ENCODE peak calls at places on chromosomes 7 and 10, in five cellular contexts. J is cardiac muscle cell, U is upper lobe of right lung, C is H9, L is transverse colon. O is an unnamed sample.

GRCh38 chr10:35780970-35781642 is 139.0 kb upstream of the FZD8 start:
- DNase-seq in J (peak; percentile 13), C (no peak), L (no peak), U (no peak), O (no peak)

GRCh38 chr7:24851791-24852190 is 94.5 kb upstream of the GSDME start:
- DNase-seq in J (no peak), L (no peak), C (no peak), U (no peak), O (no peak)

GRCh38 chr10:49521062-49521461 is 17.9 kb downstream of the ERCC6 start:
- DNase-seq in C (no peak), L (no peak), U (no peak), J (no peak), O (no peak)

GRCh38 chr10:123134058-123134914 is 1.5 kb upstream of the HMX3 start:
- DNase-seq in J (no peak), C (no peak), U (no peak), L (no peak), O (no peak)

GRCh38 chr7:43856316-43856715 is 13.0 kb downstream of the MRPS24 start:
- DNase-seq in L (no peak), U (no peak), C (no peak), J (no peak), O (no peak)

GRCh38 chr7:18133921-18134320 is 106.3 kb upstream of the PRPS1L1 start:
- DNase-seq in C (no peak), U (no peak), L (no peak), J (no peak), O (no peak)

GRCh38 chr7:113338297-113338696 is 219.9 kb upstream of the SMIM30 start:
- DNase-seq in U (no peak), L (no peak), C (no peak), J (no peak), O (no peak)

GRCh38 chr10:97321032-97321806 is 2.1 kb downstream of the FRAT1 start:
- DNase-seq in U (peak; percentile 73), J (no peak), C (peak; percentile 64), L (peak; percentile 49), O (no peak)

GRCh38 chr7:112503361-112504023 is 22.7 kb downstream of the LSMEM1 start:
- DNase-seq in J (no peak), C (no peak), U (no peak), L (no peak), O (no peak)

GRCh38 chr10:63703740-63704345 is 182.6 kb downstream of the REEP3 start:
- DNase-seq in L (no peak), J (no peak), U (no peak), C (no peak), O (no peak)

GRCh38 chr10:123863721-123864432 is 27.7 kb downstream of the CPXM2 start:
- DNase-seq in C (peak; percentile 76), J (no peak), U (no peak), L (no peak), O (no peak)

GRCh38 chr7:105721571-105722104 is 140.3 kb upstream of the EFCAB10 start:
- DNase-seq in U (no peak), J (no peak), L (no peak), C (peak; percentile 43), O (no peak)

GRCh38 chr7:5780801-5781496 is 514 bp downstream of the RNF216 start:
- DNase-seq in C (peak; percentile 37), U (peak; percentile 82), L (peak; percentile 39), J (peak; percentile 36), O (peak; percentile 76)

GRCh38 chr10:88731296-88731695 is 25.2 kb downstream of the LIPK start:
- DNase-seq in J (peak; percentile 4), U (peak; percentile 75), L (peak; percentile 46), C (peak; percentile 39), O (no peak)

GRCh38 chr10:2887391-2888070 is 179.8 kb upstream of the PFKP start:
- DNase-seq in U (no peak), C (no peak), J (no peak), L (no peak), O (no peak)

GRCh38 chr10:5840314-5841307 is 27.4 kb upstream of the GDI2 start:
- DNase-seq in L (peak; percentile 28), C (no peak), J (peak; percentile 78), U (no peak), O (peak; percentile 71)

GRCh38 chr7:150405584-150406310 is 26.6 kb downstream of the ZNF775 start:
- DNase-seq in L (peak; percentile 51), U (no peak), C (peak; percentile 64), J (no peak), O (peak; percentile 71)

GRCh38 chr10:51244739-51245138 is 170.5 kb downstream of the PRKG1 start:
- DNase-seq in C (no peak), L (no peak), J (peak; percentile 95), U (no peak), O (no peak)

GRCh38 chr7:111374027-111374426 is 188.3 kb downstream of the IMMP2L start:
- DNase-seq in L (no peak), C (no peak), U (no peak), J (no peak), O (no peak)

DNA sequence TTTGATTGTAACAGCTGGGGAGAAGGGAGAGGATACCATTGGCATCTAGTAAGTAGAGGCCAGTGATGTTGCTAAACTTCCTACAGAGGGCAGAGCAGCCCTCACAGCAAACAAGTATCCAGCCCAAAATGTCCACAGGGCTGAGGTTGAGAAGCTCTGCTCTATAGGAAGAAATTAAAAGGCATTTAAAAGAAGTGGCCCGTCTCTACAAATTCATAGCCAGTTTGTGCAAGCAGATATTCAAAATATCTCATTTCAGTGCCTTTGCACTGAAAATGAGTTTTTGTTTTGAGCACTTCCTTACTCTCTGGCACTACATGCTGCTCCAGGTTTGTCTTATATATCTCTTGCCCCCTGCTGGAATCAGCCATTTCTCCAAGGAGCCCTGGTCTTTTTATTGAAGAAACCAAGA is 330.0 kb downstream of the BBS9 start:
- DNase-seq in U (no peak), J (peak; percentile 80), C (peak; percentile 47), L (no peak), O (no peak)
- TF ChIP-seq CTCF in U (peak; percentile 44), J (peak; percentile 71), C (peak; percentile 78), L (peak; percentile 21), O (no peak)

DNA sequence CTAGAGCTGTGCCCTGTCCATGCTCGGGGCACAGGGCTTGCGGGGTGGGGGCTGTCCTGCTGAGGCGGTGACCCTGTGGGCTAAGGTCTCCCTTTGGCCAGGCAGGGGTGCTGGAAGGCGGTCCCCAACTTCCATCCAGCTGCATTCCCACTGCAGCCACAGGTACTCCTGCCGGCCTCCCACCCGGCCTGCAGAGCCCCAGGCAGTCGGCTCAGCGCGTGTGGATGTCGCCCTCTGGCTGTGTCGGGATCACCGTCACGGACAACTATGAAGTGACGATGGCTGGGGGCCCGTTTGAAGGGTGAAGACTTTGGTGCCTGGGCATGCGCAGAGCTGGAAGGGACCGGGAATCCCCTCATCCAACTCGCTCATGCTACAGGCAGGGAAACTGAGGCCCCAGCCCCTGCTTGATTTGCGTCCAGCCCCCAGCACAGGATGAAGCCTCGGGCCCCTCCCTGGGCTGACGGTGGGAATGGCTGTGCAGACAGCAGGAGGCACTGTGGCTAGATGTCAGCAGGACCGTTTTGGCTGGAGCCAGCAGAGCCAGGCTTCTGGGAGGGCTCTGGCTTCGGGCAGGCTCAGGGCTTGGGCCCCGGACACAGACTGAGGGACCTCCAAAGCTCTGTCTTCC is 2.3 kb upstream of the TMEM184A start:
- DNase-seq in L (no peak), C (no peak), J (peak; percentile 26), U (no peak), O (no peak)
- TF ChIP-seq CTCF in L (no peak), C (peak; percentile 53), J (no peak), U (no peak), O (no peak)

GRCh38 chr10:70669732-70670317 is 2.5 kb upstream of the ADAMTS14 start:
- DNase-seq in L (no peak), C (no peak), U (no peak), J (no peak), O (no peak)

GRCh38 chr10:70672993-70673928 is 955 bp downstream of the ADAMTS14 start:
- DNase-seq in U (no peak), L (no peak), J (peak; percentile 86), C (no peak), O (peak; percentile 27)

GRCh38 chr10:70672165-70672992 is at the start of gene ADAMTS14:
- DNase-seq in L (peak; percentile 19), J (peak; percentile 34), C (peak; percentile 62), U (peak; percentile 68), O (peak; percentile 56)

GRCh38 chr10:70671229-70671588 is 1.1 kb upstream of the ADAMTS14 start:
- DNase-seq in U (no peak), L (no peak), C (no peak), J (no peak), O (no peak)

DNA sequence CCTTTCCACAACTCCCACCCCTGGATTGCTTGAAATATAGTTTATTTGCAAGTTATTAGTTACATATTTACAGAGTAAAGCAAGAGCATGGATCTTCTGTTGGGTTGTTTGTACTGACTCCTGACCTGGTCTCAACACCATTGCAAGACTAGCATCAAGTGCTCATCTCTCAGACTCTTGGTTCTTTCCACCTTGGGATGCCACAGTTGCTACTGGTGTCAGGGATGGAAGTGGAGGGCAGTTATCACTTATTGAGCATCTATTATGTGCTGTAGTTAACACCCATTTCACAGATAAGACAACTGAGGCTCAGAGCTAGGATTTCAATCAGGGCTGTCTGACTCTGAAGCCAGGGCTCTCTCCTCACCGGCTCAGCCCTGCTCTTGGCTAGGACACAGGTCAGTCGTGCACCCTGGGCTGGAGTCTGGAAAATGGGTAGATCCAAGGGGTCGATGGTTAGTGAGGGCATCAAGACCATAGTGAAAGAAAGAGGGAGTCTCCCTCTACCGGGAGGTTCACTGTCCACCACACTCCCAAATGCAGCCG is 614 bp upstream of the ADAMTS14 start:
- DNase-seq in J (no peak), C (no peak), U (no peak), L (no peak), O (peak; percentile 34)
- TF ChIP-seq CTCF in J (no peak), C (peak; percentile 34), U (no peak), L (no peak), O (no peak)

GRCh38 chr7:91045626-91046025 is 218.6 kb upstream of the FZD1 start:
- DNase-seq in U (no peak), L (no peak), C (no peak), J (no peak), O (no peak)

GRCh38 chr7:91047636-91048035 is 216.6 kb upstream of the FZD1 start:
- DNase-seq in L (no peak), U (no peak), J (no peak), C (no peak), O (no peak)

GRCh38 chr7:91043924-91044660 is 220.1 kb upstream of the FZD1 start:
- DNase-seq in L (no peak), C (peak; percentile 58), U (no peak), J (no peak), O (no peak)

GRCh38 chr7:91043181-91043580 is 221.1 kb upstream of the FZD1 start:
- DNase-seq in C (no peak), U (no peak), L (no peak), J (no peak), O (no peak)

DNA sequence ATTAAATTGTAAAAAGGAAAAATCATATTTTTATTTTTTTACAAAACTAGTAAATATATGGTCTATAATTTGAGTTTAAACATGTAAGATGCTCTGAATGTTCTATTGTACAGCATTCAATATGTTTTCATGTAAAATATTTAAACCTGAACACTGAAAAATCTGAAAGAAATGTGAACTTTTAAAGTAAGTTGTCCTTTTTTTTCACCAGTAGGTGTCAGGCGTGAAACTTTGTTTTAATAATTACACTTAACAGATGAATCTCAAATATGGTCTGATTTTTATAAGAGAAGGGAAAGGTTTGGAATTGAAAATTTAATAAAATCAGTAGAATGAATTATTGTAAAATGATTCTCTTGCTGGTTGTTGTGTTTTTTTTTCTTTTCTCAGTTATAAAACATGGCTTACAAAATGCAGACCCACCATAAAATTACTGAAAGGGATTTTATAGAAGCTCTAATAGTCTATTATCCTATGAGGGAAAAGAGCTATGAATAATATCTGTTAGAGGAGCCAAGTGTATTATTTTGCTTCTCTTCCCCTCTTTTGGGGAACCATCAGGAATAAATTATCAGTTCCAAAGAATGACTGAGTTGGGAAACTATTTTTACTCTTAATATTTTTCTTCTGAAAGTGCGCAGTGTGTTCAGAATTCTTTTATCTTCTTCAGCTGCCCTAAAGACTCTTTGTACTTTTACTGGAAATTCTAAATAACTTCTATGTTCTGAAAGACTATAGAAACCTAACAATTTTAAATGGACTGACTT is 217.7 kb upstream of the FZD1 start:
- DNase-seq in L (no peak), C (no peak), J (peak; percentile 29), U (no peak), O (no peak)
- TF ChIP-seq CTCF in L (no peak), C (peak; percentile 56), J (peak; percentile 40), U (no peak), O (no peak)